ENCODE peak calls at places on chromosome 6, in five cellular contexts. V is amniotic epithelial cell; W is stimulated activated CD8-positive, alpha-beta memory T cell treated with anti-CD3 and anti-CD28 coated beads, Interleukin-15, amount 100 ng/mL, for 24 hours; Q is NCI-H1417; C is T-helper 1 cell. L is an unnamed sample.

GRCh38 chr6:130968486-130968885 is 94.6 kb downstream of the EPB41L2 start:
- DNase-seq in V (no peak), W (no peak), Q (no peak), C (no peak), L (no peak)

GRCh38 chr6:158475344-158476302 is 84.3 kb upstream of the TMEM181 start:
- DNase-seq in V (peak), W (no peak), Q (peak), C (no peak), L (peak)

GRCh38 chr6:69980624-69981023 is 114.3 kb downstream of the COL19A1 start:
- DNase-seq in V (no peak), W (no peak), Q (peak), C (no peak), L (no peak)

GRCh38 chr6:88989215-88989614 is 25.8 kb upstream of the RNGTT start:
- DNase-seq in V (peak), W (no peak), Q (peak), C (no peak), L (peak)

GRCh38 chr6:22149501-22150490 is 147.0 kb downstream of the PRL start:
- DNase-seq in V (peak), W (no peak), Q (peak), C (no peak), L (peak)

GRCh38 chr6:48184644-48185043 is 73.6 kb upstream of the PTCHD4 start:
- DNase-seq in V (no peak), W (no peak), Q (peak), C (no peak), L (no peak)

GRCh38 chr6:41466437-41466990 is 79.7 kb upstream of the FOXP4 start:
- DNase-seq in V (peak), W (no peak), Q (no peak), C (no peak), L (peak)

GRCh38 chr6:105794263-105794662 is 291.9 kb upstream of the PRDM1 start:
- DNase-seq in V (no peak), W (no peak), Q (no peak), C (no peak), L (peak)

GRCh38 chr6:56913276-56914138 is 41.4 kb upstream of the BEND6 start:
- DNase-seq in V (no peak), W (no peak), Q (no peak), C (no peak), L (peak)

GRCh38 chr6:16398587-16398986 is 160.2 kb downstream of the GMPR start:
- DNase-seq in V (peak), W (no peak), Q (no peak), C (no peak), L (peak)

GRCh38 chr6:151284431-151285060 is 44.8 kb downstream of the AKAP12 start:
- DNase-seq in V (no peak), W (no peak), Q (no peak), C (no peak), L (no peak)

GRCh38 chr6:44542401-44543116 is 155.1 kb downstream of the CDC5L start:
- DNase-seq in V (no peak), W (no peak), Q (no peak), C (no peak), L (peak)

GRCh38 chr6:34056301-34056700 is 89.6 kb downstream of the GRM4 start:
- DNase-seq in V (peak), W (no peak), Q (no peak), C (no peak), L (peak)

GRCh38 chr6:144922120-144922722 is 637.1 kb downstream of the UTRN start:
- DNase-seq in V (peak), W (no peak), Q (no peak), C (no peak), L (peak)

GRCh38 chr6:27742833-27743573 is 169.2 kb downstream of the OR2B2 start:
- DNase-seq in V (no peak), W (no peak), Q (peak), C (no peak), L (no peak)

GRCh38 chr6:15389759-15390723 is 144.2 kb downstream of the JARID2 start:
- DNase-seq in V (peak), W (no peak), Q (peak), C (no peak), L (peak)

GRCh38 chr6:38131527-38131965 is 312.0 kb downstream of the ZFAND3 start:
- DNase-seq in V (peak), W (no peak), Q (no peak), C (no peak), L (peak)

GRCh38 chr6:97978855-97979271 is 695.8 kb upstream of the MMS22L start:
- DNase-seq in V (no peak), W (no peak), Q (no peak), C (no peak), L (no peak)

GRCh38 chr6:161265975-161266374 is 7.9 kb downstream of the AGPAT4 start:
- DNase-seq in V (no peak), W (no peak), Q (no peak), C (no peak), L (no peak)

GRCh38 chr6:100346828-100347227 is 117.9 kb downstream of the SIM1 start:
- DNase-seq in V (peak), W (no peak), Q (no peak), C (no peak), L (peak)

GRCh38 chr6:146857180-146857959 is 258.6 kb downstream of the ADGB start:
- DNase-seq in V (peak), W (peak), Q (peak), C (peak), L (peak)

GRCh38 chr6:148822819-148823218 is 76.0 kb downstream of the UST start:
- DNase-seq in V (no peak), W (no peak), Q (no peak), C (no peak), L (no peak)

GRCh38 chr6:150667977-150668716 is 68.5 kb downstream of the PLEKHG1 start:
- DNase-seq in V (peak), W (no peak), Q (peak), C (no peak), L (peak)

GRCh38 chr6:44833248-44833647 is 445.7 kb downstream of the CDC5L start:
- DNase-seq in V (no peak), W (no peak), Q (no peak), C (no peak), L (no peak)

GRCh38 chr6:2771021-2771558 is 5.9 kb downstream of the WRNIP1 start:
- DNase-seq in V (no peak), W (no peak), Q (peak), C (no peak), L (no peak)

GRCh38 chr6:28488916-28489365 is 26.7 kb downstream of the GPX6 start:
- DNase-seq in V (peak), W (no peak), Q (no peak), C (no peak), L (peak)

GRCh38 chr6:3240595-3240994 is 13.1 kb upstream of the TUBB2B start:
- DNase-seq in V (no peak), W (no peak), Q (no peak), C (no peak), L (no peak)

GRCh38 chr6:40015530-40015929 is 81.3 kb upstream of the MOCS1 start:
- DNase-seq in V (no peak), W (no peak), Q (no peak), C (no peak), L (no peak)

GRCh38 chr6:134555672-134556071 is 237.8 kb upstream of the SGK1 start:
- DNase-seq in V (no peak), W (no peak), Q (no peak), C (no peak), L (no peak)

GRCh38 chr6:142537612-142538478 is 236.0 kb downstream of the ADGRG6 start:
- DNase-seq in V (peak), W (no peak), Q (peak), C (no peak), L (peak)

GRCh38 chr6:22053385-22053997 is 243.3 kb downstream of the PRL start:
- DNase-seq in V (no peak), W (no peak), Q (no peak), C (no peak), L (no peak)

GRCh38 chr6:11317885-11318771 is 85.7 kb upstream of the NEDD9 start:
- DNase-seq in V (peak), W (no peak), Q (peak), C (peak), L (peak)

GRCh38 chr6:39206250-39206721 is 23.0 kb downstream of the KCNK5 start:
- DNase-seq in V (no peak), W (no peak), Q (no peak), C (no peak), L (no peak)